ENCODE peak calls at places on chromosomes 7 and 10, in four cellular contexts. S is B cell, Y is AML-193, N is non-pigmented ciliary epithelial cell. P is an unnamed sample.

GRCh38 chr10:124106241-124106905 is 13.0 kb upstream of the CHST15 start:
- DNase-seq in S (peak; percentile 54), Y (no peak), N (peak; percentile 38), P (peak; percentile 61)

GRCh38 chr7:33012364-33012763 is 50.2 kb downstream of the NT5C3A start:
- DNase-seq in S (no peak), Y (no peak), N (no peak), P (no peak)

GRCh38 chr7:125169088-125169487 is 239.5 kb upstream of the POT1 start:
- DNase-seq in S (no peak), Y (no peak), N (no peak), P (no peak)

GRCh38 chr7:151704969-151705743 is 171.8 kb downstream of the PRKAG2 start:
- DNase-seq in S (no peak), Y (no peak), N (no peak), P (no peak)

GRCh38 chr10:3622427-3622826 is 162.6 kb downstream of the KLF6 start:
- DNase-seq in S (no peak), Y (no peak), N (no peak), P (no peak)

GRCh38 chr7:82384051-82384464 is 59.5 kb downstream of the CACNA2D1 start:
- DNase-seq in S (no peak), Y (no peak), N (no peak), P (no peak)

GRCh38 chr7:14191686-14192098 is 202.2 kb upstream of the ETV1 start:
- DNase-seq in S (no peak), Y (no peak), N (no peak), P (no peak)

GRCh38 chr7:39172137-39172536 is 194.4 kb downstream of the POU6F2 start:
- DNase-seq in S (no peak), Y (no peak), N (no peak), P (no peak)

GRCh38 chr10:111801841-111802240 is 381.7 kb downstream of the GPAM start:
- DNase-seq in S (no peak), Y (no peak), N (no peak), P (no peak)

GRCh38 chr7:28955356-28955722 is 2.8 kb downstream of the TRIL start:
- DNase-seq in S (no peak), Y (no peak), N (no peak), P (no peak)

GRCh38 chr7:5270788-5271187 is 12.0 kb upstream of the SLC29A4 start:
- DNase-seq in S (no peak), Y (no peak), N (no peak), P (no peak)

GRCh38 chr10:62512732-62513475 is 138.7 kb downstream of the ZNF365 start:
- DNase-seq in S (no peak), Y (no peak), N (no peak), P (no peak)

GRCh38 chr10:75395171-75395954 is 6.2 kb downstream of the ZNF503 start:
- DNase-seq in S (no peak), Y (no peak), N (no peak), P (no peak)

GRCh38 chr7:39587393-39587792 is 21.2 kb downstream of the YAE1 start:
- DNase-seq in S (no peak), Y (no peak), N (no peak), P (no peak)

GRCh38 chr10:66834802-66835201 is 91.0 kb upstream of the LRRTM3 start:
- DNase-seq in S (no peak), Y (no peak), N (no peak), P (no peak)